ENCODE peak calls at places on chromosome 12, in ten cellular contexts. W, X, N, O, Y, A, E, L, C and M are unnamed samples.

GRCh38 chr12:110012137-110012536 is 12.9 kb downstream of the ANKRD13A start:
- DNase-seq in W (no peak), X (no peak), N (no peak), O (peak), Y (no peak), A (no peak), E (no peak), L (no peak), C (no peak), M (no peak)

GRCh38 chr12:67794151-67794550 is 145.6 kb downstream of the DYRK2 start:
- DNase-seq in W (no peak), X (no peak), N (no peak), O (no peak), Y (no peak), A (no peak), E (no peak), L (no peak), C (no peak), M (no peak)

GRCh38 chr12:108630481-108631207 is 3.0 kb downstream of the SELPLG start:
- DNase-seq in W (no peak), X (no peak), N (no peak), O (no peak), Y (no peak), A (no peak), E (no peak), L (no peak), C (no peak), M (peak)

GRCh38 chr12:68766646-68767045 is 20.7 kb downstream of the SLC35E3 start:
- DNase-seq in W (no peak), X (no peak), N (no peak), O (no peak), Y (no peak), A (no peak), E (no peak), L (no peak), C (no peak), M (no peak)

GRCh38 chr12:58959639-58960300 is 39.5 kb upstream of the LRIG3 start:
- DNase-seq in W (no peak), X (no peak), N (no peak), O (no peak), Y (no peak), A (no peak), E (no peak), L (no peak), C (no peak), M (no peak)

GRCh38 chr12:15650399-15651128 is 138.6 kb downstream of the EPS8 start:
- DNase-seq in W (no peak), X (no peak), N (no peak), O (no peak), Y (no peak), A (no peak), E (no peak), L (no peak), C (no peak), M (no peak)

GRCh38 chr12:3164454-3165310 is 87.5 kb downstream of the TSPAN9 start:
- DNase-seq in W (no peak), X (no peak), N (no peak), O (no peak), Y (no peak), A (no peak), E (no peak), L (no peak), C (no peak), M (no peak)

GRCh38 chr12:90172524-90172923 is 463.9 kb upstream of the ATP2B1 start:
- DNase-seq in W (no peak), X (no peak), N (no peak), O (no peak), Y (no peak), A (no peak), E (no peak), L (no peak), C (no peak), M (no peak)

GRCh38 chr12:120649442-120650248 is 9.2 kb downstream of the CABP1 start:
- DNase-seq in W (no peak), X (no peak), N (no peak), O (no peak), Y (no peak), A (peak), E (no peak), L (no peak), C (no peak), M (peak)

GRCh38 chr12:52198454-52199215 is 6.8 kb upstream of the KRT80 start:
- DNase-seq in W (no peak), X (no peak), N (no peak), O (peak), Y (no peak), A (no peak), E (no peak), L (no peak), C (no peak), M (peak)

GRCh38 chr12:100608776-100609175 is 35.3 kb downstream of the GAS2L3 start:
- DNase-seq in W (no peak), X (no peak), N (no peak), O (peak), Y (no peak), A (no peak), E (no peak), L (no peak), C (no peak), M (peak)

GRCh38 chr12:96401061-96401871 is 1.0 kb upstream of the CDK17 start:
- DNase-seq in W (no peak), X (no peak), N (peak), O (no peak), Y (no peak), A (peak), E (no peak), L (no peak), C (peak), M (peak)

GRCh38 chr12:54341343-54341742 is 16.4 kb downstream of the COPZ1 start:
- DNase-seq in W (no peak), X (no peak), N (no peak), O (no peak), Y (no peak), A (no peak), E (no peak), L (no peak), C (no peak), M (no peak)

GRCh38 chr12:52867636-52868035 is 18.8 kb upstream of the KRT78 start:
- DNase-seq in W (no peak), X (no peak), N (no peak), O (peak), Y (peak), A (peak), E (no peak), L (peak), C (no peak), M (no peak)

GRCh38 chr12:130266751-130267150 is 70.9 kb upstream of the PIWIL1 start:
- DNase-seq in W (no peak), X (no peak), N (no peak), O (no peak), Y (no peak), A (peak), E (no peak), L (no peak), C (no peak), M (no peak)

GRCh38 chr12:82069931-82070514 is 288.2 kb downstream of the CCDC59 start:
- DNase-seq in W (no peak), X (no peak), N (no peak), O (no peak), Y (no peak), A (peak), E (no peak), L (no peak), C (no peak), M (no peak)

GRCh38 chr12:50922820-50923219 is 29.5 kb upstream of the HIGD1C start:
- DNase-seq in W (no peak), X (no peak), N (no peak), O (no peak), Y (no peak), A (no peak), E (peak), L (no peak), C (no peak), M (no peak)

GRCh38 chr12:52080403-52081201 is 1.1 kb downstream of the SMIM41 start:
- DNase-seq in W (no peak), X (no peak), N (no peak), O (no peak), Y (no peak), A (no peak), E (peak), L (no peak), C (no peak), M (no peak)

GRCh38 chr12:67534671-67535070 is 113.9 kb upstream of the DYRK2 start:
- DNase-seq in W (peak), X (no peak), N (no peak), O (no peak), Y (no peak), A (no peak), E (no peak), L (no peak), C (no peak), M (no peak)

GRCh38 chr12:46556105-46556559 is 183.6 kb upstream of the SLC38A2 start:
- DNase-seq in W (no peak), X (no peak), N (no peak), O (no peak), Y (no peak), A (no peak), E (no peak), L (no peak), C (peak), M (no peak)

GRCh38 chr12:88844426-88844825 is 264.2 kb upstream of the KITLG start:
- DNase-seq in W (no peak), X (no peak), N (no peak), O (no peak), Y (no peak), A (peak), E (no peak), L (no peak), C (no peak), M (no peak)

GRCh38 chr12:124802361-124802760 is 61.3 kb downstream of the SCARB1 start:
- DNase-seq in W (no peak), X (no peak), N (no peak), O (no peak), Y (no peak), A (no peak), E (no peak), L (no peak), C (no peak), M (no peak)

GRCh38 chr12:124805050-124805449 is 58.6 kb downstream of the SCARB1 start:
- DNase-seq in W (no peak), X (no peak), N (no peak), O (no peak), Y (no peak), A (no peak), E (no peak), L (no peak), C (no peak), M (no peak)

GRCh38 chr12:124800506-124800905 is 63.2 kb downstream of the SCARB1 start:
- DNase-seq in W (no peak), X (no peak), N (no peak), O (no peak), Y (no peak), A (no peak), E (no peak), L (no peak), C (no peak), M (no peak)

GRCh38 chr12:124805876-124806668 is 57.6 kb downstream of the SCARB1 start:
- DNase-seq in W (no peak), X (no peak), N (no peak), O (no peak), Y (no peak), A (no peak), E (no peak), L (no peak), C (no peak), M (no peak)

GRCh38 chr12:124804011-124804621 is 59.5 kb downstream of the SCARB1 start:
- DNase-seq in W (no peak), X (no peak), N (no peak), O (peak), Y (no peak), A (peak), E (peak), L (peak), C (peak), M (no peak)
- TF ChIP-seq POLR2AphosphoS5 in W (peak), X (no peak), N (no peak), O (peak), Y (no peak), A (no peak), E (peak), L (no peak), C (no peak), M (no peak)

DNA sequence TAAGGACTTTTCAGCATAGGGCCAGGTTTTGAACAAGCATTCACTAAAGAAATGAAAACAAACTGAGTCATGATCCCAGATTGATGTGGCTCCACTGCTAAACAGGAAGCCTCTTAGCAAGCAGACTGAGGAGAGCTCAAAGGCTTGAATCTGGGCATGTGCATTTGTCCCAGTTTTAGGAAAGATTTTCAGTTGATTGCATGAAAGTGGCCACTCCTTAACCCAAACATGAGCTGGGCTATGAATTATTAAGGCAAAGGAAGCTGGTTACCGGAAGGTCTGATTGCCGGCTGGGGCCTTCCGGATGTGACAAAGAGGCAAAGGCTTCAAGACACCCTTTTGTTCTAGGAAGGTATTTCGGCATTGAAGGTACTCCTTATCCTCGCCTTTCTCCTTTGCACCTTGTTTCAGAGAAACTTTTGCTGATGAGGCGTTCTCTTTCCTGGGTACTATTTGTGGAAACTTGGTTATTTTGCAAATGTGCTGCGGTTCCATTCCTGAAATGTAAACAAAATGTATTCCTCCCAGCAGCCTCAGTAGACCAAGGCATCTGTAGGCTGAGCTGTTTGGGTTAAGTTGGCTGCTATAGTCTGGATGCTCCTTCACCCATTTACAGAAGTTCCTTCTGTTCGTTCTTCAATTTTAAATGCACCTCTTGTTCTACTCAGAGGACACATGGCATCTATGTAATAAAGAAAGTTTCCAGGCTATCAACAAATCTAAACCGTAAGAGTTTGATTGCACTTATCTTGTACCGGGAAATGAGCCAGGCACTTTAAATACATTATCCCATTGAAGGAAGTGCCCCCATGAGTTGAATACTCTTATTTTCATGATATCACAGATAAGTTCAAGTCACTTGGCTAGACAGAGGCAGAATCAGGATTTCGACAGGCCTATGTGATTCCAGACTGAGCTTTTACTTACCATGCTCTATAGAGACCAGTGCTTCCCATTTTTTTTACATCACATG is 115.6 kb upstream of the METAP2 start:
- DNase-seq in W (no peak), X (no peak), N (no peak), O (no peak), Y (no peak), A (no peak), E (no peak), L (no peak), C (no peak), M (no peak)
- TF ChIP-seq POLR2AphosphoS5 in W (no peak), X (no peak), N (no peak), O (no peak), Y (no peak), A (no peak), E (no peak), L (no peak), C (no peak), M (no peak)

GRCh38 chr12:32895688-32896437 is 714 bp downstream of the PKP2 start:
- DNase-seq in W (no peak), X (no peak), N (no peak), O (peak), Y (no peak), A (peak), E (no peak), L (peak), C (no peak), M (no peak)

GRCh38 chr12:32897688-32898573 is 1.4 kb upstream of the PKP2 start:
- DNase-seq in W (no peak), X (no peak), N (no peak), O (no peak), Y (no peak), A (no peak), E (no peak), L (no peak), C (no peak), M (no peak)

GRCh38 chr12:32894566-32894965 is 2.0 kb downstream of the PKP2 start:
- DNase-seq in W (no peak), X (no peak), N (no peak), O (no peak), Y (no peak), A (no peak), E (no peak), L (no peak), C (no peak), M (no peak)

GRCh38 chr12:32897276-32897615 is 669 bp upstream of the PKP2 start:
- DNase-seq in W (no peak), X (no peak), N (no peak), O (no peak), Y (no peak), A (no peak), E (no peak), L (no peak), C (no peak), M (no peak)

DNA sequence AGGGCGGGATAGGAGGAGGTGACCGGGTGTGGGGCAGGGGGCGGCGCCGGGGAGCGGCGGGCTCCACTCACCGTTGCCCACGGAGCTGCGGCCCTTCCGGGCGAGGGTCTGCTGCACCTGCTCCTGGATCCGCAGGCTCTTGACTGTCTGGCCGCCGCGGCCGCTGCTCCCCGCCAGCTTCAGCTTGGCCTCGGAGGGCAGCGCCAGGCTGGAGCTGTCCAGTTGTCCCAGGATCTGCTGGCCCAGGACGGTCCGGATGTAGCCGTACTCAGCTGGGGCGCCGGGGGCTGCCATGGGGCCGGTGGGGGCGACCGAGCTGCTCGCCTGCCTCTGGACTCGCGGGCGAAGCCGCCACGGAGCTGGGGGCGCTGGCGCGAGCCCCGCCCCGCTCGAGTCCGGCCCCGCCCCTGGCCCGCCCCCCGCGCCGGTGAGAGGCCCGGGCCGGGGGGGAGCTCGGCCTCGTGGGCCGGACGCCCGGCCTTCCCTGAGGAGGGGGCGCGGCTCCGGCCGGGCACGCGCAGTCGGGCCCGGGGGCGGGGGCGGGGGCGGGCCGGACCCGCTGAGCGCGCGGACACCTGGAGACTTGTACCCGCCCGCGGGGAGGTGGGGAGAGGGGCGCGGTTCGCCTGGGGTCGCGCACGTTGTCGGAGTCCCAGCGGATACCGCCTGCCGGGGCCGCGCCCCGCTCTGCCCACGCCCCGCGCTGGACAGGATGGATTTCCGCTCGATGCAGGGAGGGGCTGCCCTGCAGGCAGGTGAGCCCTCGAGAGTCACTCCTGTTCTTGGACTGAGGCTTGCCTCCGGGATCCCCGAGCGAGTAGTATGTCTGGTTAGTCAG is at the start of gene PKP2:
- DNase-seq in W (no peak), X (no peak), N (no peak), O (peak), Y (peak), A (peak), E (no peak), L (peak), C (peak), M (no peak)
- TF ChIP-seq POLR2AphosphoS5 in W (no peak), X (no peak), N (no peak), O (peak), Y (no peak), A (peak), E (no peak), L (peak), C (peak), M (no peak)

GRCh38 chr12:13000616-13000934 is 510 bp upstream of the HEBP1 start:
- DNase-seq in W (no peak), X (peak), N (no peak), O (peak), Y (no peak), A (peak), E (no peak), L (no peak), C (peak), M (no peak)

GRCh38 chr12:12999959-13000615 is at the start of gene HEBP1:
- DNase-seq in W (peak), X (peak), N (peak), O (peak), Y (peak), A (peak), E (peak), L (peak), C (peak), M (peak)

GRCh38 chr12:13001725-13002040 is 1.6 kb upstream of the HEBP1 start:
- DNase-seq in W (no peak), X (no peak), N (no peak), O (no peak), Y (no peak), A (no peak), E (peak), L (no peak), C (no peak), M (no peak)

GRCh38 chr12:13002301-13003097 is 2.4 kb upstream of the HEBP1 start:
- DNase-seq in W (no peak), X (no peak), N (no peak), O (no peak), Y (no peak), A (no peak), E (no peak), L (no peak), C (no peak), M (no peak)

GRCh38 chr12:13000935-13001724 is 1.1 kb upstream of the HEBP1 start:
- DNase-seq in W (no peak), X (peak), N (no peak), O (peak), Y (peak), A (peak), E (peak), L (peak), C (peak), M (no peak)
- TF ChIP-seq POLR2AphosphoS5 in W (no peak), X (no peak), N (no peak), O (no peak), Y (no peak), A (no peak), E (peak), L (no peak), C (no peak), M (no peak)

GRCh38 chr12:22687677-22688076 is 62.7 kb downstream of the ETNK1 start:
- DNase-seq in W (no peak), X (no peak), N (peak), O (no peak), Y (no peak), A (no peak), E (no peak), L (no peak), C (no peak), M (peak)

GRCh38 chr12:22691319-22691718 is 66.3 kb downstream of the ETNK1 start:
- DNase-seq in W (no peak), X (no peak), N (no peak), O (no peak), Y (no peak), A (no peak), E (no peak), L (no peak), C (no peak), M (no peak)

GRCh38 chr12:22692964-22693555 is 68.1 kb downstream of the ETNK1 start:
- DNase-seq in W (no peak), X (no peak), N (no peak), O (no peak), Y (no peak), A (no peak), E (peak), L (no peak), C (no peak), M (no peak)
- TF ChIP-seq POLR2AphosphoS5 in W (no peak), X (no peak), N (no peak), O (no peak), Y (no peak), A (no peak), E (no peak), L (no peak), C (no peak), M (no peak)

GRCh38 chr12:111368684-111369495 is at the start of gene PHETA1:
- DNase-seq in W (peak), X (peak), N (peak), O (peak), Y (peak), A (peak), E (peak), L (peak), C (peak), M (peak)
- TF ChIP-seq POLR2AphosphoS5 in W (peak), X (no peak), N (no peak), O (peak), Y (no peak), A (peak), E (peak), L (peak), C (peak), M (no peak)